ENCODE peak calls at places on chromosomes 3 and 15, in six cellular contexts. One of them, this sample, is unnamed.

GRCh38 chr3:188037116-188037718 is 116.7 kb upstream of the LPP start:
- DNase-seq in endothelial cell: peak
- DNase-seq in naive thymus-derived CD8-positive, alpha-beta T cell: no peak
- DNase-seq in activated naive CD4-positive, alpha-beta T cell treated with Interleukin-2 at 50 U/mL for 16 hours: no peak
- DNase-seq in PC-3: peak
- DNase-seq in upper lobe of right lung: no peak
- DNase-seq in this sample: no peak

GRCh38 chr3:46358466-46358865 is 4.6 kb downstream of the CCR2 start:
- DNase-seq in endothelial cell: no peak
- DNase-seq in naive thymus-derived CD8-positive, alpha-beta T cell: no peak
- DNase-seq in activated naive CD4-positive, alpha-beta T cell treated with Interleukin-2 at 50 U/mL for 16 hours: no peak
- DNase-seq in PC-3: no peak
- DNase-seq in upper lobe of right lung: no peak
- DNase-seq in this sample: no peak

GRCh38 chr3:67947808-67948508 is 293.5 kb upstream of the SUCLG2 start:
- DNase-seq in endothelial cell: peak
- DNase-seq in naive thymus-derived CD8-positive, alpha-beta T cell: peak
- DNase-seq in activated naive CD4-positive, alpha-beta T cell treated with Interleukin-2 at 50 U/mL for 16 hours: peak
- DNase-seq in PC-3: peak
- DNase-seq in upper lobe of right lung: no peak
- DNase-seq in this sample: no peak

GRCh38 chr3:112097378-112097777 is 11.2 kb downstream of the C3orf52 start:
- DNase-seq in endothelial cell: no peak
- DNase-seq in naive thymus-derived CD8-positive, alpha-beta T cell: no peak
- DNase-seq in activated naive CD4-positive, alpha-beta T cell treated with Interleukin-2 at 50 U/mL for 16 hours: peak
- DNase-seq in PC-3: peak
- DNase-seq in upper lobe of right lung: no peak
- DNase-seq in this sample: no peak

GRCh38 chr3:49665822-49666519 is 8.2 kb upstream of the APEH start:
- DNase-seq in endothelial cell: no peak
- DNase-seq in naive thymus-derived CD8-positive, alpha-beta T cell: no peak
- DNase-seq in activated naive CD4-positive, alpha-beta T cell treated with Interleukin-2 at 50 U/mL for 16 hours: no peak
- DNase-seq in PC-3: no peak
- DNase-seq in upper lobe of right lung: no peak
- DNase-seq in this sample: no peak

GRCh38 chr3:171239757-171240503 is 213.4 kb upstream of the SLC2A2 start:
- DNase-seq in endothelial cell: no peak
- DNase-seq in naive thymus-derived CD8-positive, alpha-beta T cell: no peak
- DNase-seq in activated naive CD4-positive, alpha-beta T cell treated with Interleukin-2 at 50 U/mL for 16 hours: no peak
- DNase-seq in PC-3: no peak
- DNase-seq in upper lobe of right lung: no peak
- DNase-seq in this sample: no peak

GRCh38 chr15:39444729-39445470 is 136.0 kb upstream of the THBS1 start:
- DNase-seq in endothelial cell: no peak
- DNase-seq in naive thymus-derived CD8-positive, alpha-beta T cell: no peak
- DNase-seq in activated naive CD4-positive, alpha-beta T cell treated with Interleukin-2 at 50 U/mL for 16 hours: no peak
- DNase-seq in PC-3: no peak
- DNase-seq in upper lobe of right lung: no peak
- DNase-seq in this sample: no peak

GRCh38 chr15:66401130-66402021 is 14.7 kb downstream of the MAP2K1 start:
- DNase-seq in endothelial cell: no peak
- DNase-seq in naive thymus-derived CD8-positive, alpha-beta T cell: no peak
- DNase-seq in activated naive CD4-positive, alpha-beta T cell treated with Interleukin-2 at 50 U/mL for 16 hours: no peak
- DNase-seq in PC-3: peak
- DNase-seq in upper lobe of right lung: no peak
- DNase-seq in this sample: no peak

GRCh38 chr15:28977377-28978010 is 91.7 kb downstream of the APBA2 start:
- DNase-seq in endothelial cell: no peak
- DNase-seq in naive thymus-derived CD8-positive, alpha-beta T cell: no peak
- DNase-seq in activated naive CD4-positive, alpha-beta T cell treated with Interleukin-2 at 50 U/mL for 16 hours: no peak
- DNase-seq in PC-3: peak
- DNase-seq in upper lobe of right lung: no peak
- DNase-seq in this sample: no peak

GRCh38 chr3:3821780-3822179 is 22.5 kb downstream of the LRRN1 start:
- DNase-seq in endothelial cell: no peak
- DNase-seq in naive thymus-derived CD8-positive, alpha-beta T cell: no peak
- DNase-seq in activated naive CD4-positive, alpha-beta T cell treated with Interleukin-2 at 50 U/mL for 16 hours: no peak
- DNase-seq in PC-3: no peak
- DNase-seq in upper lobe of right lung: no peak
- DNase-seq in this sample: no peak

GRCh38 chr15:80173022-80173759 is 20.4 kb downstream of the FAH start:
- DNase-seq in endothelial cell: peak
- DNase-seq in naive thymus-derived CD8-positive, alpha-beta T cell: peak
- DNase-seq in activated naive CD4-positive, alpha-beta T cell treated with Interleukin-2 at 50 U/mL for 16 hours: peak
- DNase-seq in PC-3: peak
- DNase-seq in upper lobe of right lung: peak
- DNase-seq in this sample: peak

GRCh38 chr15:36313021-36313420 is 266.4 kb upstream of the CDIN1 start:
- DNase-seq in endothelial cell: no peak
- DNase-seq in naive thymus-derived CD8-positive, alpha-beta T cell: no peak
- DNase-seq in activated naive CD4-positive, alpha-beta T cell treated with Interleukin-2 at 50 U/mL for 16 hours: no peak
- DNase-seq in PC-3: peak
- DNase-seq in upper lobe of right lung: no peak
- DNase-seq in this sample: no peak

GRCh38 chr15:95511680-95512079 is 818.8 kb upstream of the NR2F2 start:
- DNase-seq in endothelial cell: no peak
- DNase-seq in naive thymus-derived CD8-positive, alpha-beta T cell: no peak
- DNase-seq in activated naive CD4-positive, alpha-beta T cell treated with Interleukin-2 at 50 U/mL for 16 hours: no peak
- DNase-seq in PC-3: peak
- DNase-seq in upper lobe of right lung: no peak
- DNase-seq in this sample: no peak

This sample was measured in HuH-7.5.